ENCODE peak calls at places on chromosomes 3 and 15, in four cellular contexts. Y, O, J and X are unnamed samples.

GRCh38 chr3:170572665-170573253 is 13.1 kb downstream of the SLC7A14 start:
- DNase-seq in Y (no peak), J (no peak), O (no peak), X (no peak)

GRCh38 chr3:124429129-124429815 is 301.0 kb upstream of the UMPS start:
- DNase-seq in J (peak; percentile 8), O (no peak), Y (no peak), X (no peak)

GRCh38 chr3:58434990-58435389 is 1.4 kb upstream of the PDHB start:
- DNase-seq in Y (no peak), J (no peak), O (peak; percentile 94), X (no peak)

GRCh38 chr3:52090131-52090548 is 33.8 kb upstream of the DUSP7 start:
- DNase-seq in Y (no peak), O (no peak), J (peak; percentile 31), X (no peak)

GRCh38 chr3:105414841-105415240 is 48.1 kb downstream of the ALCAM start:
- DNase-seq in O (no peak), J (no peak), Y (no peak), X (no peak)

GRCh38 chr15:75233504-75234190 is 24.5 kb upstream of the GOLGA6C start:
- DNase-seq in Y (peak; percentile 59), J (no peak), O (no peak), X (no peak)

GRCh38 chr3:10469406-10470119 is 35.8 kb downstream of the ATP2B2 start:
- DNase-seq in Y (no peak), J (no peak), O (no peak), X (no peak)

GRCh38 chr3:98980915-98981596 is 79.6 kb upstream of the DCBLD2 start:
- DNase-seq in Y (no peak), J (peak; percentile 57), O (no peak), X (no peak)

GRCh38 chr3:152021951-152022461 is 148.6 kb downstream of the SUCNR1 start:
- DNase-seq in O (no peak), Y (no peak), J (peak; percentile 98), X (no peak)

GRCh38 chr3:129616713-129617112 is 10.2 kb upstream of the PLXND1 start:
- DNase-seq in O (no peak), J (no peak), Y (peak; percentile 74), X (no peak)

GRCh38 chr15:75036269-75036668 is 12.9 kb downstream of the PPCDC start:
- DNase-seq in J (peak; percentile 72), O (peak; percentile 91), Y (no peak), X (peak; percentile 48)

GRCh38 chr3:81643721-81644120 is 117.7 kb downstream of the GBE1 start:
- DNase-seq in J (peak; percentile 4), O (peak; percentile 53), Y (no peak), X (no peak)

GRCh38 chr15:47603026-47603425 is 114.3 kb upstream of the SEMA6D start:
- DNase-seq in Y (no peak), O (no peak), J (no peak), X (no peak)

GRCh38 chr3:172280406-172281051 is 167.7 kb downstream of the GHSR start:
- DNase-seq in J (no peak), Y (no peak), O (no peak), X (no peak)

GRCh38 chr3:42732829-42733459 is 30.3 kb upstream of the HHATL start:
- DNase-seq in Y (peak; percentile 44), O (peak; percentile 16), J (no peak), X (no peak)

GRCh38 chr3:50358927-50359759 is at the start of gene TMEM115:
- DNase-seq in J (peak; percentile 96), O (peak; percentile 99), Y (peak; percentile 99), X (peak; percentile 96)
- TF ChIP-seq POLR2AphosphoS5 in J (peak; percentile 77), O (peak; percentile 72), Y (peak; percentile 91), X (peak; percentile 71)

GRCh38 chr3:112260563-112260962 is 33.5 kb downstream of the SLC9C1 start:
- DNase-seq in J (no peak), O (no peak), Y (no peak), X (no peak)

DNA sequence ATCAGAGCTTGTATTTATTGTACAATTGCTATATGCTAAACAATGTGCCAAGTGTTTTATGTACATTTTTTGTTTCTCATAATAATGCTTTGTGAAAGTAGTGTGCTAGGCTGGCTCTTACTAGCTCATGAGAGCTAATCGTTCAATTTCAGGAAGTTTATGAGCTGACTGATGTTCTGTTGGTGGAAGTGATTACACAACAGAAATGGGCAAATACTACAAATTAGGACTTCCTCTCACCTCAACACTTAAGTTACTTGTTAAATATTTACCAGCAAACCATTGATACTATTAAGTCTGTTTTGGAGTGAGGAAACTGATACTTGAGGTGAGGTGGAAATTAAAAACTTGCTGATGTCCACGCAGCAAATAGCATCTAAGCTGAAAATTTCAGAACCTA is 32.3 kb downstream of the SLC9C1 start:
- DNase-seq in O (no peak), Y (no peak), J (no peak), X (no peak)
- TF ChIP-seq POLR2AphosphoS5 in O (no peak), Y (no peak), J (no peak), X (no peak)

GRCh38 chr15:80747317-80748053 is 31.7 kb upstream of the CEMIP start:
- DNase-seq in J (no peak), Y (no peak), O (peak; percentile 63), X (no peak)
- TF ChIP-seq POLR2AphosphoS5 in J (no peak), Y (no peak), O (no peak), X (no peak)

DNA sequence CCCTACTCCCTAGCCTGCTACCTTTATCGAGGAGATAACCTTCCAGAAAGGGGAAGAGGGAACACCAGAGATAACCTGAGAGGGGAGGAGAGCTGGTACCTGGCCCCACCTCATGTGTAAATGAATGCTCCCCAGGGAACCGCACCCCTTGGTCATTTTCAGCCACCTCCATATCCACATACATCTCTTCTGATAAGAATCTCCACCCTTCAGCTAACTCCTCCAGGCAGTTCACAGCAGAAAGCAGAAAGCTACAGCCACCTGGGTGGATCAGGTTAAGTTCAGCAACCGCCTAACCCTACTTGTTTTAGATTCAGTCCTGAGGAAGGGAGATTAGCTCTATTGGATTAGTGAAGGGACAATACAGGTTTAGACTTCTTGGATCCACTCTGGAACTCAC is 38.0 kb upstream of the TIMP4 start:
- DNase-seq in Y (no peak), J (no peak), O (no peak), X (no peak)
- TF ChIP-seq POLR2AphosphoS5 in Y (no peak), J (no peak), O (no peak), X (no peak)